ENCODE peak calls at places on chromosomes 4 and X, in nine cellular contexts. N is GM12878, D is Caki2, Z is ascending aorta, L is mammary epithelial cell, G is LoVo, J is hypothalamus, W is RCC 7860, P is endothelial cell. M is an unnamed sample.

GRCh38 chr4:123896446-123897071 is 500.0 kb downstream of the SPRY1 start:
- DNase-seq in N (no peak), D (no peak), Z (no peak), L (no peak), G (no peak), J (no peak), W (no peak), P (no peak), M (no peak)

GRCh38 chr4:107689912-107690587 is 30.0 kb downstream of the PAPSS1 start:
- DNase-seq in N (no peak), D (peak), Z (no peak), L (peak), G (peak), J (no peak), W (peak), P (no peak), M (no peak)

GRCh38 chr4:156901871-156902270 is 69.7 kb downstream of the PDGFC start:
- DNase-seq in N (no peak), D (no peak), Z (no peak), L (no peak), G (no peak), J (no peak), W (no peak), P (no peak), M (no peak)

GRCh38 chrX:70969635-70970481 is 39.0 kb upstream of the SLC7A3 start:
- DNase-seq in N (no peak), D (no peak), Z (no peak), L (no peak), G (no peak), J (no peak), W (no peak), P (no peak), M (no peak)

GRCh38 chrX:12405306-12405705 is 267.0 kb downstream of the FRMPD4 start:
- DNase-seq in N (no peak), D (no peak), Z (no peak), L (no peak), G (no peak), J (no peak), W (no peak), P (no peak), M (no peak)

GRCh38 chrX:1452497-1453389 is at the start of gene ASMTL:
- DNase-seq in N (peak), D (peak), Z (peak), L (peak), G (peak), J (no peak), W (peak), P (peak), M (peak)

GRCh38 chr4:188297873-188298272 is 158.6 kb downstream of the TRIML1 start:
- DNase-seq in N (no peak), D (no peak), Z (no peak), L (peak), G (no peak), J (no peak), W (peak), P (no peak), M (no peak)

GRCh38 chr4:164731827-164732474 is 22.0 kb upstream of the SMIM31 start:
- DNase-seq in N (peak), D (peak), Z (no peak), L (peak), G (peak), J (no peak), W (no peak), P (peak), M (peak)

GRCh38 chrX:67563469-67564448 is 19.9 kb downstream of the AR start:
- DNase-seq in N (no peak), D (peak), Z (peak), L (no peak), G (no peak), J (no peak), W (no peak), P (no peak), M (no peak)

GRCh38 chrX:155048997-155049619 is 21.8 kb downstream of the CMC4 start:
- DNase-seq in N (no peak), D (no peak), Z (peak), L (peak), G (no peak), J (no peak), W (no peak), P (peak), M (peak)

GRCh38 chrX:29824176-29824906 is 391.0 kb upstream of the MAGEB2 start:
- DNase-seq in N (no peak), D (no peak), Z (no peak), L (no peak), G (no peak), J (no peak), W (no peak), P (no peak), M (no peak)

GRCh38 chr4:15906024-15906443 is 32.5 kb downstream of the FGFBP1 start:
- DNase-seq in N (no peak), D (peak), Z (no peak), L (peak), G (peak), J (no peak), W (no peak), P (no peak), M (no peak)

GRCh38 chr4:109979932-109980717 is 67.4 kb downstream of the EGF start:
- DNase-seq in N (no peak), D (no peak), Z (no peak), L (peak), G (no peak), J (no peak), W (peak), P (no peak), M (no peak)

GRCh38 chr4:48970471-48970921 is 15.6 kb upstream of the CWH43 start:
- DNase-seq in N (no peak), D (peak), Z (no peak), L (peak), G (no peak), J (no peak), W (peak), P (no peak), M (no peak)

GRCh38 chrX:154308108-154308946 is 12.7 kb downstream of the TKTL1 start:
- DNase-seq in N (no peak), D (peak), Z (peak), L (peak), G (peak), J (no peak), W (peak), P (peak), M (peak)

GRCh38 chr4:57034571-57034970 is 55.9 kb downstream of the POLR2B start:
- DNase-seq in N (no peak), D (no peak), Z (no peak), L (no peak), G (no peak), J (no peak), W (no peak), P (no peak), M (no peak)

GRCh38 chr4:148445071-148445902 is 3.1 kb upstream of the NR3C2 start:
- DNase-seq in N (no peak), D (peak), Z (peak), L (no peak), G (peak), J (no peak), W (no peak), P (peak), M (peak)

GRCh38 chr4:87354168-87355102 is 31.8 kb upstream of the HSD17B13 start:
- DNase-seq in N (no peak), D (no peak), Z (no peak), L (peak), G (no peak), J (no peak), W (no peak), P (no peak), M (no peak)

GRCh38 chr4:38856524-38857337 is at the start of gene TLR6:
- DNase-seq in N (peak), D (peak), Z (peak), L (peak), G (peak), J (no peak), W (peak), P (peak), M (peak)

GRCh38 chrX:9062621-9063020 is 28.7 kb upstream of the FAM9B start:
- DNase-seq in N (no peak), D (no peak), Z (no peak), L (no peak), G (no peak), J (no peak), W (no peak), P (no peak), M (no peak)

GRCh38 chr4:7358100-7358735 is 76.5 kb downstream of the PSAPL1 start:
- DNase-seq in N (no peak), D (peak), Z (no peak), L (peak), G (peak), J (no peak), W (peak), P (no peak), M (no peak)

GRCh38 chr4:171162478-171162877 is 650.7 kb upstream of the GALNTL6 start:
- DNase-seq in N (no peak), D (no peak), Z (no peak), L (no peak), G (no peak), J (no peak), W (no peak), P (no peak), M (no peak)

GRCh38 chrX:71533850-71534515 is 1.1 kb downstream of the OGT start:
- DNase-seq in N (no peak), D (peak), Z (peak), L (peak), G (no peak), J (no peak), W (no peak), P (peak), M (no peak)

GRCh38 chr4:163447481-163447880 is 26.1 kb downstream of the TKTL2 start:
- DNase-seq in N (no peak), D (no peak), Z (no peak), L (no peak), G (no peak), J (no peak), W (no peak), P (no peak), M (no peak)

M was measured in memory B cell.